ENCODE peak calls at places on chromosomes 4 and X, in five cellular contexts. One of them, this sample, is unnamed.

GRCh38 chr4:5635826-5636196 is 72.5 kb downstream of the EVC2 start:
- DNase-seq in breast epithelium: no peak
- DNase-seq in AG04450: peak
- DNase-seq in thyroid gland: no peak
- DNase-seq in PC-3: peak
- DNase-seq in this sample: peak

GRCh38 chr4:3201718-3202702 is 46.9 kb upstream of the MSANTD1 start:
- DNase-seq in breast epithelium: no peak
- DNase-seq in AG04450: peak
- DNase-seq in thyroid gland: no peak
- DNase-seq in PC-3: no peak
- DNase-seq in this sample: peak

GRCh38 chr4:44415251-44415650 is 33.4 kb downstream of the KCTD8 start:
- DNase-seq in AG04450: no peak
- DNase-seq in PC-3: no peak
- DNase-seq in thyroid gland: no peak
- DNase-seq in breast epithelium: no peak
- DNase-seq in this sample: no peak

GRCh38 chr4:7964890-7965662 is 25.4 kb upstream of the AFAP1 start:
- DNase-seq in thyroid gland: no peak
- DNase-seq in breast epithelium: no peak
- DNase-seq in AG04450: no peak
- DNase-seq in PC-3: peak
- DNase-seq in this sample: no peak

GRCh38 chr4:3656441-3657376 is 109.5 kb upstream of the ADRA2C start:
- DNase-seq in thyroid gland: no peak
- DNase-seq in PC-3: no peak
- DNase-seq in breast epithelium: no peak
- DNase-seq in AG04450: no peak
- DNase-seq in this sample: no peak

GRCh38 chrX:19005909-19006308 is 22.0 kb upstream of the PHKA2 start:
- DNase-seq in thyroid gland: no peak
- DNase-seq in PC-3: peak
- DNase-seq in AG04450: no peak
- DNase-seq in breast epithelium: no peak
- DNase-seq in this sample: no peak

GRCh38 chr4:162891788-162892707 is 274.6 kb downstream of the NAF1 start:
- DNase-seq in AG04450: no peak
- DNase-seq in breast epithelium: no peak
- DNase-seq in thyroid gland: no peak
- DNase-seq in PC-3: peak
- DNase-seq in this sample: no peak

GRCh38 chrX:69556094-69557011 is 52.2 kb downstream of the NALF2 start:
- DNase-seq in breast epithelium: no peak
- DNase-seq in thyroid gland: peak
- DNase-seq in AG04450: no peak
- DNase-seq in PC-3: peak
- DNase-seq in this sample: peak

DNA sequence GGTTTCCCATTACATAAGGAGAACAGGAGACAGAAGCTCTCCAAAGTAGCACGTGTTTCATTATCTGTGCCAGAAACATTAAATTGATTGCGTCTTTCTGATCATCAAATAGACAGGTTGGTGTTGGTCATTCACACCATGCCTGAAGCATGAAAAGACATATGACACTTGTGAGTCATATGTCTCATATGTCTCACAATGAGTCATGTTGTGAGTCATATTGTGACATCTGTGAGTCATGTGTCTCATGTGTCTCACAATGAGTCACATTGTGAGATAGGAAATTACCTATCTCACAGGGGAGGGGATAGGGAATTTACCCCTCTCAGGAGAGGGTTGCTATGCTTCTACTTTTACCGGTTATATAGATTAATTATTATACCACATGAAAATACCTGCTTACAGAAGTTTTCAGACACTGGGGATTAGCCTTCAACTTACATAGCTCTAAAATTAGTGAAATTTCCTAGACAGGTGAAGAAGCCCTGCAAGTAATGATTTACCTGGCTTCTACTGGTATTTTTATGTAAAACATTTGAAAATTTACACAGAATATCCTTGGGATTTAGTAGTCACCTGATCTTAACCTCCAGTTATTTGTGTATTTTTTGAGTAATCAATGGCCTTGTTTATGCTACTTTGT is 80.8 kb downstream of the NPFFR2 start:
- DNase-seq in breast epithelium: no peak
- DNase-seq in PC-3: peak
- DNase-seq in AG04450: peak
- DNase-seq in thyroid gland: no peak
- DNase-seq in this sample: peak
- TF ChIP-seq CTCF in breast epithelium: no peak
- TF ChIP-seq CTCF in PC-3: no peak
- TF ChIP-seq CTCF in AG04450: no peak
- TF ChIP-seq CTCF in thyroid gland: no peak
- TF ChIP-seq CTCF in this sample: no peak

GRCh38 chrX:71621644-71622346 is 3.5 kb upstream of the CXCR3 start:
- DNase-seq in PC-3: no peak
- DNase-seq in thyroid gland: no peak
- DNase-seq in breast epithelium: no peak
- DNase-seq in AG04450: no peak
- DNase-seq in this sample: no peak

GRCh38 chrX:71623105-71623450 is 4.8 kb upstream of the CXCR3 start:
- DNase-seq in breast epithelium: no peak
- DNase-seq in thyroid gland: no peak
- DNase-seq in AG04450: no peak
- DNase-seq in PC-3: no peak
- DNase-seq in this sample: no peak

GRCh38 chrX:71623714-71624113 is 5.4 kb upstream of the CXCR3 start:
- DNase-seq in breast epithelium: no peak
- DNase-seq in thyroid gland: no peak
- DNase-seq in PC-3: no peak
- DNase-seq in AG04450: no peak
- DNase-seq in this sample: no peak

GRCh38 chrX:71625471-71625870 is 7.2 kb upstream of the CXCR3 start:
- DNase-seq in breast epithelium: no peak
- DNase-seq in PC-3: no peak
- DNase-seq in AG04450: no peak
- DNase-seq in thyroid gland: no peak
- DNase-seq in this sample: no peak

DNA sequence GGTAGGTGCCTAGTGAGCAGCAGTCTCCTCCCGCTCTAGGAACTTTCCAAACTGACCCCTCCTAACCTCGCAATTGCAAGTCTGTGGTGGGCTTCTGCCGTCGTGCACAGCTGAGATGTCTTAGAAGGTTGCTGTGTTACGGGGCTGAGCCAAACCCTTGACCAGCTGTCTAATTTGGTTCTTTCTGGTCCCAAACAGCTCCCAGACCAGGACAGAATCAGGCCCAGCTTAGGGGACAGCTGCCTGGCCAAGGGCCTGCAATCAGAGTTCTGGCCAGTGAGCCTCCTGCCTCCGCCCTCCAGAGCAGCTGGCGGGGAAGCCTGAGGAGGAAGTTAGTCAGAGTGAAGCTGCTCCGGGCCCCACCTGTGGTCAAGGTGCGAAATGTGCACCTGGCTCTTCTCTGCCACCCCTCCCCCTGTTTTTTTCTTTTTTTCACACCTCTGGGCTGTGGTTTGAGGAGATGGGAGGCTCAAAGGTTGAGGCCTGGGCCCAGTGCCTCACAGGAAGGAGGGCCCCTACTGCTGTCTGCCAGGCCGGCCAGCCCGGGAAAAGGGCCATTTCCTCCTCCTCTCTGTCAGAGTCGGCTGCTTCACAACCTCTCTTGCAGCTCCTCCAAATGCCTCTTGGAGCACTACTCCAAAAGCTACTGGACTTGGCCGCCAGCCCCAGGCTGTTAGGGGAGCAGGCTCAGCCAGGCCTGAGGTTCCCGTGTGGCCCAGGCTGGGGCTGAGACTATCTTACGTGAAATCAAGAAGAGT is 4.2 kb upstream of the CXCR3 start:
- DNase-seq in PC-3: peak
- DNase-seq in AG04450: peak
- DNase-seq in thyroid gland: peak
- DNase-seq in breast epithelium: peak
- DNase-seq in this sample: peak
- H3K4me3 ChIP-seq in PC-3: no peak
- H3K4me3 ChIP-seq in AG04450: no peak
- H3K4me3 ChIP-seq in thyroid gland: no peak
- H3K4me3 ChIP-seq in breast epithelium: no peak
- H3K4me3 ChIP-seq in this sample: no peak

GRCh38 chrX:150577174-150577573 is 8.8 kb downstream of the MTM1 start:
- DNase-seq in AG04450: no peak
- DNase-seq in PC-3: peak
- DNase-seq in thyroid gland: no peak
- DNase-seq in breast epithelium: no peak
- DNase-seq in this sample: no peak

GRCh38 chrX:150575415-150575814 is 7.0 kb downstream of the MTM1 start:
- DNase-seq in thyroid gland: peak
- DNase-seq in AG04450: no peak
- DNase-seq in PC-3: peak
- DNase-seq in breast epithelium: no peak
- DNase-seq in this sample: no peak

GRCh38 chrX:150572206-150572605 is 3.8 kb downstream of the MTM1 start:
- DNase-seq in thyroid gland: no peak
- DNase-seq in AG04450: no peak
- DNase-seq in breast epithelium: no peak
- DNase-seq in PC-3: peak
- DNase-seq in this sample: no peak

GRCh38 chrX:150573702-150574101 is 5.3 kb downstream of the MTM1 start:
- DNase-seq in breast epithelium: no peak
- DNase-seq in thyroid gland: no peak
- DNase-seq in PC-3: no peak
- DNase-seq in AG04450: no peak
- DNase-seq in this sample: no peak

GRCh38 chrX:150574824-150575409 is 6.5 kb downstream of the MTM1 start:
- DNase-seq in breast epithelium: no peak
- DNase-seq in thyroid gland: no peak
- DNase-seq in AG04450: no peak
- DNase-seq in PC-3: no peak
- DNase-seq in this sample: no peak
- H3K27ac ChIP-seq in breast epithelium: no peak
- H3K27ac ChIP-seq in thyroid gland: peak
- H3K27ac ChIP-seq in AG04450: no peak
- H3K27ac ChIP-seq in PC-3: peak
- H3K27ac ChIP-seq in this sample: no peak

GRCh38 chrX:32673193-32673592 is 538.2 kb downstream of the DMD start:
- DNase-seq in thyroid gland: no peak
- DNase-seq in breast epithelium: no peak
- DNase-seq in AG04450: no peak
- DNase-seq in PC-3: peak
- DNase-seq in this sample: peak
- TF ChIP-seq CTCF in thyroid gland: peak
- TF ChIP-seq CTCF in breast epithelium: no peak
- TF ChIP-seq CTCF in AG04450: peak
- TF ChIP-seq CTCF in PC-3: peak
- TF ChIP-seq CTCF in this sample: no peak

GRCh38 chr4:21949073-21949457 is 493 bp upstream of the KCNIP4 start:
- DNase-seq in thyroid gland: peak
- DNase-seq in breast epithelium: no peak
- DNase-seq in PC-3: no peak
- DNase-seq in AG04450: no peak
- DNase-seq in this sample: no peak
- H3K4me3 ChIP-seq in thyroid gland: peak
- H3K4me3 ChIP-seq in breast epithelium: peak
- H3K4me3 ChIP-seq in PC-3: no peak
- H3K4me3 ChIP-seq in AG04450: no peak
- H3K4me3 ChIP-seq in this sample: peak